ENCODE peak calls at places on chromosomes 16 and 17, in five cellular contexts. W is tibial nerve, L is cardiac fibroblast, X is breast epithelium, Z is dorsolateral prefrontal cortex. B is an unnamed sample.
A peak's percentile ranks its signal among the peaks of the same experiment; 100 is the strongest.

GRCh38 chr16:71927383-71927782 is 32.1 kb downstream of the IST1 start:
- DNase-seq in X (peak; percentile 70), Z (no peak), W (peak; percentile 40), L (peak; percentile 95), B (no peak)

GRCh38 chr16:57479043-57479421 is 7.3 kb downstream of the DOK4 start:
- DNase-seq in Z (peak; percentile 52), W (no peak), X (peak; percentile 44), L (no peak), B (no peak)

GRCh38 chr17:48970224-48970623 is 1.8 kb upstream of the GIP start:
- DNase-seq in Z (no peak), W (no peak), X (no peak), L (peak; percentile 69), B (no peak)

GRCh38 chr16:85401370-85401916 is 211.7 kb upstream of the GSE1 start:
- DNase-seq in L (no peak), Z (no peak), W (no peak), X (no peak), B (peak; percentile 45)

GRCh38 chr17:76593338-76593737 is 7.7 kb upstream of the ST6GALNAC2 start:
- DNase-seq in W (no peak), X (no peak), L (no peak), Z (no peak), B (no peak)

GRCh38 chr16:85601730-85602401 is 11.3 kb upstream of the GSE1 start:
- DNase-seq in L (no peak), Z (no peak), X (no peak), W (no peak), B (no peak)

GRCh38 chr17:6098050-6098449 is 27.9 kb downstream of the WSCD1 start:
- DNase-seq in Z (no peak), L (no peak), X (peak; percentile 31), W (no peak), B (no peak)

GRCh38 chr17:52789829-52790228 is 631.3 kb upstream of the CA10 start:
- DNase-seq in W (no peak), X (no peak), L (peak; percentile 4), Z (no peak), B (no peak)

GRCh38 chr16:49502136-49502881 is 128.7 kb downstream of the C16orf78 start:
- DNase-seq in L (no peak), Z (peak; percentile 11), X (no peak), W (no peak), B (peak; percentile 76)

GRCh38 chr17:48351916-48352332 is 78.1 kb downstream of the SKAP1 start:
- DNase-seq in Z (no peak), L (peak; percentile 62), X (no peak), W (no peak), B (no peak)

GRCh38 chr17:34493903-34494302 is 85.5 kb upstream of the TMEM132E start:
- DNase-seq in X (no peak), W (no peak), Z (no peak), L (no peak), B (no peak)

GRCh38 chr17:81870155-81870977 is 771 bp downstream of the ARHGDIA start:
- DNase-seq in L (peak; percentile 56), W (no peak), X (no peak), Z (no peak), B (peak; percentile 90)

GRCh38 chr17:5254903-5255521 is 20.4 kb upstream of the SCIMP start:
- DNase-seq in X (no peak), W (no peak), L (no peak), Z (no peak), B (no peak)

GRCh38 chr16:74749291-74750055 is 25.1 kb downstream of the FA2H start:
- DNase-seq in W (no peak), Z (no peak), X (no peak), L (no peak), B (no peak)

GRCh38 chr17:66834919-66835454 is at the start of gene CACNG5:
- DNase-seq in Z (no peak), X (no peak), W (no peak), L (no peak), B (peak; percentile 76)

GRCh38 chr17:45782889-45783592 is 1.1 kb upstream of the CRHR1 start:
- DNase-seq in W (no peak), Z (peak; percentile 52), L (no peak), X (no peak), B (no peak)

GRCh38 chr17:66514227-66514806 is 211.9 kb downstream of the PRKCA start:
- DNase-seq in Z (no peak), X (no peak), L (no peak), W (no peak), B (no peak)

GRCh38 chr17:77555741-77556291 is 402.7 kb upstream of the TNRC6C start:
- DNase-seq in W (peak; percentile 27), Z (peak; percentile 79), L (peak; percentile 43), X (no peak), B (no peak)

GRCh38 chr17:1640329-1641064 is 5.0 kb downstream of the SCARF1 start:
- DNase-seq in Z (no peak), L (no peak), X (no peak), W (no peak), B (no peak)

GRCh38 chr16:85717393-85718152 is 28.8 kb upstream of the GINS2 start:
- DNase-seq in Z (peak; percentile 65), L (peak; percentile 72), X (peak; percentile 73), W (peak; percentile 74), B (peak; percentile 90)

GRCh38 chr16:18800674-18801196 is 614 bp downstream of the ARL6IP1 start:
- DNase-seq in W (no peak), L (peak; percentile 21), X (no peak), Z (no peak), B (peak; percentile 88)

GRCh38 chr16:88875703-88876234 is 9.3 kb upstream of the PABPN1L start:
- DNase-seq in W (no peak), Z (no peak), L (no peak), X (no peak), B (no peak)

GRCh38 chr17:34615326-34615725 is 35.9 kb downstream of the TMEM132E start:
- DNase-seq in X (no peak), L (no peak), W (no peak), Z (no peak), B (no peak)

GRCh38 chr17:69485901-69486643 is 71.6 kb downstream of the MAP2K6 start:
- DNase-seq in X (no peak), W (no peak), Z (no peak), L (no peak), B (no peak)

GRCh38 chr17:69046130-69046807 is 14.5 kb downstream of the ABCA9 start:
- DNase-seq in L (no peak), Z (no peak), W (no peak), X (no peak), B (no peak)

GRCh38 chr17:21174719-21175118 is 39.2 kb downstream of the TMEM11 start:
- DNase-seq in L (peak; percentile 31), X (no peak), Z (no peak), W (no peak), B (peak; percentile 76)

GRCh38 chr17:57956311-57957119 is 1.3 kb upstream of the CUEDC1 start:
- DNase-seq in L (no peak), X (peak; percentile 41), Z (peak; percentile 17), W (no peak), B (no peak)
- H3K4me3 ChIP-seq in L (no peak overlapping the region), X (no peak overlapping the region), Z (peak overlapping the region; percentile 76), W (no peak overlapping the region), B (no peak overlapping the region)

DNA sequence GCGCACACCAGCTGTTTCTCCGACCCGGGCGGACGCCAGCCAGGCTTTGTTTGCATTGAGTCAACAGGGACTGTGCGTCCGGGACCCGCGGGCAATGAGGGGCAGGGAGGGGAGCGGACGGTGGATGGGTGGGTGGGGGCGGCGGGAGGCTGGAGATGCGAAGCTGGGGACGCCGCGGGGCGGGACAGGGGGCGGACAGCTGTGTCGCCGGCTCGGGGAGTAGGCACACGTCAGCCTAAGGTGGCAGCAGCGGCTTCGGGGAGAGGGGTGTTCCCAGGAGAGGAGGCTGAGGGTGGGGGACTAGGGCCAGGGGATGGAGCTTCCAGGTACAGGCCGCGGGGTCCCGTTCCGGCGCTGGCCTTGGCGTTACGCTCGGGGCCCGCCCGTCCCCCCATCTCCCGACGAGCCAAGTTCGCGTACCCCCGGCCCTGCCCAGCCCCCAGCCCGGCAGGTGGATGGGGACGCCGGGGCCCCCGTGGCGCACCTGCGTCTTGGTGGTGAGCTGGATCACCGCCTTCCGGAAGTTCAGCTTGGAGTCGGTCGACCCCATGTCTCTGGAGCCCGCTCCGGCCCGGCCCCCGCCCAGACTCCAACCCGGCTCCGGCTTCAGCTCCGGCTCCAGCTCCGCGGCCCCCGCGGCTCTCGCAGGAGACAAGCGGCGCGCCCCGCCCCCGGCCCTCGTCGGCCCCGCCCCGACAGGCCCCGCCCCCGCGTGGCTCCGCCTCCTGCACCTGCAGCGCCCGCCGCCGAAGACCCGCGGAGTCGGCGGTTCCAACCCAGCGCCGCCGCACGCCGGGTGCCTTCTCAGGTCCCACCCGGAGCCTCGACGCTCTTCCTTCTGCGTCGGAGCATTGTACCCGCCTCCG is at the start of gene HID1:
- DNase-seq in X (peak; percentile 89), Z (peak; percentile 87), W (no peak), L (no peak), B (no peak)
- H3K4me3 ChIP-seq in X (peak within 1 kb of the TSS; percentile 77), Z (peak within 1 kb of the TSS; percentile 91), W (peak within 1 kb of the TSS; percentile 55), L (peak within 1 kb of the TSS; percentile 45), B (peak within 1 kb of the TSS; percentile 18)

DNA sequence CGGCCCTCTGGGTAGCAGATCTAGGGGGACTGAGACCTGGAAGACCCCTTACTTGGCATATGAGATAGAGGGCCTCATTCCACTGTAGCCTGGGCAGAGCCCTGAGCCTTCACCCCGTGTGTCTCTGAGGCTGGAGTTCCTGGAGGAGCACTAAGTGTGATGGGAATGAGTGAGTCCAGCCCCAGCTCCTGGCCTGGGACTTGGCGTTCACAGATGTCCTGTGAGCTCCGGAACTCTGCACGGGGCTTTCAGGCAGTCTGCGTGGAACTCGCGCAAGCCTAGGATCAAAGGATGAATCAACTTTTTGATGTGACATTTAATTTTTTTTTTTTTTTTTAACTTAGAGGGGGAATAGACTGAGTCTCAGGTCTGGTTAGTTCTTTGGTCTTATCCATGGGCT is 1.8 kb downstream of the NKD1 start:
- DNase-seq in L (no peak), Z (no peak), X (no peak), W (no peak), B (no peak)
- H3K4me3 ChIP-seq in L (no peak overlapping the region), Z (peak overlapping the region; percentile 72), X (no peak overlapping the region), W (peak overlapping the region; percentile 94), B (no peak overlapping the region)

GRCh38 chr16:30369091-30369937 is 980 bp downstream of the TBC1D10B start:
- DNase-seq in Z (no peak), X (no peak), L (no peak), W (no peak), B (no peak)
- H3K4me3 ChIP-seq in Z (peak overlapping the region; percentile 93), X (peak overlapping the region; percentile 87), L (peak overlapping the region; percentile 87), W (peak overlapping the region; percentile 89), B (peak overlapping the region; percentile 64)